ENCODE peak calls at places on chromosomes 7 and 10, in six cellular contexts. One of them, this sample, is unnamed.

GRCh38 chr7:50962962-50963374 is 180.3 kb upstream of the GRB10 start:
- DNase-seq in type B pancreatic cell: no peak
- DNase-seq in fibroblast of villous mesenchyme: peak
- DNase-seq in cardiac fibroblast: peak
- DNase-seq in fibroblast of pulmonary artery: peak
- DNase-seq in B cell: no peak
- DNase-seq in this sample: peak

GRCh38 chr10:72206511-72207229 is 9.1 kb upstream of the ANAPC16 start:
- DNase-seq in cardiac fibroblast: no peak
- DNase-seq in fibroblast of villous mesenchyme: no peak
- DNase-seq in fibroblast of pulmonary artery: no peak
- DNase-seq in B cell: no peak
- DNase-seq in type B pancreatic cell: no peak
- DNase-seq in this sample: no peak

GRCh38 chr10:80382989-80383388 is 25.4 kb upstream of the PRXL2A start:
- DNase-seq in B cell: peak
- DNase-seq in fibroblast of villous mesenchyme: peak
- DNase-seq in fibroblast of pulmonary artery: peak
- DNase-seq in cardiac fibroblast: peak
- DNase-seq in type B pancreatic cell: no peak
- DNase-seq in this sample: peak

GRCh38 chr10:71210031-71210871 is 2.1 kb upstream of the UNC5B start:
- DNase-seq in B cell: no peak
- DNase-seq in fibroblast of villous mesenchyme: no peak
- DNase-seq in type B pancreatic cell: no peak
- DNase-seq in fibroblast of pulmonary artery: no peak
- DNase-seq in cardiac fibroblast: no peak
- DNase-seq in this sample: no peak

GRCh38 chr10:29948971-29949370 is 110.4 kb downstream of the JCAD start:
- DNase-seq in type B pancreatic cell: no peak
- DNase-seq in cardiac fibroblast: no peak
- DNase-seq in fibroblast of pulmonary artery: no peak
- DNase-seq in fibroblast of villous mesenchyme: no peak
- DNase-seq in B cell: no peak
- DNase-seq in this sample: peak

GRCh38 chr10:129958686-129959543 is 5.2 kb downstream of the EBF3 start:
- DNase-seq in B cell: no peak
- DNase-seq in fibroblast of pulmonary artery: peak
- DNase-seq in cardiac fibroblast: peak
- DNase-seq in type B pancreatic cell: no peak
- DNase-seq in fibroblast of villous mesenchyme: no peak
- DNase-seq in this sample: no peak

GRCh38 chr10:34323197-34323596 is 491.9 kb downstream of the PARD3 start:
- DNase-seq in type B pancreatic cell: no peak
- DNase-seq in cardiac fibroblast: peak
- DNase-seq in fibroblast of pulmonary artery: peak
- DNase-seq in B cell: no peak
- DNase-seq in fibroblast of villous mesenchyme: no peak
- DNase-seq in this sample: peak

GRCh38 chr10:122245136-122245535 is 26.0 kb upstream of the BTBD16 start:
- DNase-seq in fibroblast of villous mesenchyme: no peak
- DNase-seq in B cell: no peak
- DNase-seq in type B pancreatic cell: no peak
- DNase-seq in cardiac fibroblast: no peak
- DNase-seq in fibroblast of pulmonary artery: no peak
- DNase-seq in this sample: no peak

GRCh38 chr10:49526624-49527023 is 12.3 kb downstream of the ERCC6 start:
- DNase-seq in cardiac fibroblast: peak
- DNase-seq in B cell: no peak
- DNase-seq in fibroblast of villous mesenchyme: peak
- DNase-seq in type B pancreatic cell: no peak
- DNase-seq in fibroblast of pulmonary artery: peak
- DNase-seq in this sample: peak

GRCh38 chr7:153550173-153550572 is 502.0 kb upstream of the DPP6 start:
- DNase-seq in fibroblast of pulmonary artery: no peak
- DNase-seq in fibroblast of villous mesenchyme: no peak
- DNase-seq in cardiac fibroblast: no peak
- DNase-seq in type B pancreatic cell: no peak
- DNase-seq in B cell: no peak
- DNase-seq in this sample: no peak

GRCh38 chr7:127336458-127336857 is 56.0 kb downstream of the ZNF800 start:
- DNase-seq in cardiac fibroblast: no peak
- DNase-seq in type B pancreatic cell: no peak
- DNase-seq in fibroblast of pulmonary artery: no peak
- DNase-seq in fibroblast of villous mesenchyme: no peak
- DNase-seq in B cell: no peak
- DNase-seq in this sample: no peak

GRCh38 chr7:92740713-92741126 is 95.7 kb downstream of the CDK6 start:
- DNase-seq in cardiac fibroblast: peak
- DNase-seq in type B pancreatic cell: no peak
- DNase-seq in B cell: no peak
- DNase-seq in fibroblast of pulmonary artery: peak
- DNase-seq in fibroblast of villous mesenchyme: peak
- DNase-seq in this sample: peak

GRCh38 chr10:69004821-69005220 is 16.2 kb downstream of the KIFBP start:
- DNase-seq in fibroblast of pulmonary artery: peak
- DNase-seq in fibroblast of villous mesenchyme: peak
- DNase-seq in B cell: peak
- DNase-seq in type B pancreatic cell: no peak
- DNase-seq in cardiac fibroblast: peak
- DNase-seq in this sample: peak

GRCh38 chr7:154183482-154183881 is 131.3 kb downstream of the DPP6 start:
- DNase-seq in type B pancreatic cell: no peak
- DNase-seq in fibroblast of villous mesenchyme: no peak
- DNase-seq in fibroblast of pulmonary artery: no peak
- DNase-seq in B cell: no peak
- DNase-seq in cardiac fibroblast: no peak
- DNase-seq in this sample: no peak

GRCh38 chr10:51244308-51244707 is 170.0 kb downstream of the PRKG1 start:
- DNase-seq in cardiac fibroblast: no peak
- DNase-seq in fibroblast of pulmonary artery: peak
- DNase-seq in fibroblast of villous mesenchyme: no peak
- DNase-seq in type B pancreatic cell: no peak
- DNase-seq in B cell: no peak
- DNase-seq in this sample: no peak

GRCh38 chr10:63217120-63217605 is 84.0 kb downstream of the NRBF2 start:
- DNase-seq in B cell: peak
- DNase-seq in type B pancreatic cell: no peak
- DNase-seq in fibroblast of villous mesenchyme: peak
- DNase-seq in fibroblast of pulmonary artery: peak
- DNase-seq in cardiac fibroblast: peak
- DNase-seq in this sample: peak
- TF ChIP-seq CTCF in B cell: peak
- TF ChIP-seq CTCF in type B pancreatic cell: peak
- TF ChIP-seq CTCF in fibroblast of villous mesenchyme: peak
- TF ChIP-seq CTCF in fibroblast of pulmonary artery: peak
- TF ChIP-seq CTCF in cardiac fibroblast: peak
- TF ChIP-seq CTCF in this sample: peak

DNA sequence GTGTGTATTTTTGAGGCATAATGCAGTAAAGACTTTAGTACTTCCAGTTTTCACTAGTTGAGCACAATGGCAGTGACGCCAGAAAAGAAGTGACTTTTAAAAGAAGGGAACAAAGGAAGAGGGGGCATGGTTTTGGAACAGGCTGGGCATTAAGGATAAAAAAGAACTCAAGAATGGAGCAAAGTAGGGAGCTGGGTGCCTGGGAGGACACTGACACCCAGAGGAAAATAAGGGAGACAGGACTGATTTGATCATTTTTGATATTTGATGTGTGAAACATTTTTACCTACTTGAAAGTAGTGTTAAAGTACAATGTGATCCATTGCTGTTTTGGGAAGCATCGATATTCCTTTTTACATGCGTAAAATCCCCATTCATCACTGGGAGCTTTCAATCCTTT is 85.4 kb downstream of the ADAM12 start:
- DNase-seq in cardiac fibroblast: peak
- DNase-seq in fibroblast of villous mesenchyme: peak
- DNase-seq in B cell: no peak
- DNase-seq in type B pancreatic cell: no peak
- DNase-seq in fibroblast of pulmonary artery: peak
- DNase-seq in this sample: peak
- TF ChIP-seq CTCF in cardiac fibroblast: peak
- TF ChIP-seq CTCF in fibroblast of villous mesenchyme: peak
- TF ChIP-seq CTCF in B cell: no peak
- TF ChIP-seq CTCF in type B pancreatic cell: peak
- TF ChIP-seq CTCF in fibroblast of pulmonary artery: peak
- TF ChIP-seq CTCF in this sample: peak

GRCh38 chr7:134254311-134254710 is 62.4 kb downstream of the SLC35B4 start:
- DNase-seq in type B pancreatic cell: no peak
- DNase-seq in B cell: no peak
- DNase-seq in fibroblast of pulmonary artery: peak
- DNase-seq in fibroblast of villous mesenchyme: peak
- DNase-seq in cardiac fibroblast: peak
- DNase-seq in this sample: no peak
- TF ChIP-seq CTCF in type B pancreatic cell: no peak
- TF ChIP-seq CTCF in B cell: no peak
- TF ChIP-seq CTCF in fibroblast of pulmonary artery: no peak
- TF ChIP-seq CTCF in fibroblast of villous mesenchyme: peak
- TF ChIP-seq CTCF in cardiac fibroblast: peak
- TF ChIP-seq CTCF in this sample: peak

GRCh38 chr7:10022957-10023356 is 950.7 kb upstream of the PHF14 start:
- DNase-seq in fibroblast of villous mesenchyme: no peak
- DNase-seq in B cell: no peak
- DNase-seq in cardiac fibroblast: no peak
- DNase-seq in type B pancreatic cell: no peak
- DNase-seq in fibroblast of pulmonary artery: peak
- DNase-seq in this sample: no peak
- TF ChIP-seq CTCF in fibroblast of villous mesenchyme: no peak
- TF ChIP-seq CTCF in B cell: no peak
- TF ChIP-seq CTCF in cardiac fibroblast: no peak
- TF ChIP-seq CTCF in type B pancreatic cell: peak
- TF ChIP-seq CTCF in fibroblast of pulmonary artery: no peak
- TF ChIP-seq CTCF in this sample: no peak

GRCh38 chr10:19719320-19719719 is 96.9 kb upstream of the PLXDC2 start:
- DNase-seq in fibroblast of pulmonary artery: peak
- DNase-seq in type B pancreatic cell: no peak
- DNase-seq in B cell: no peak
- DNase-seq in fibroblast of villous mesenchyme: peak
- DNase-seq in cardiac fibroblast: peak
- DNase-seq in this sample: no peak

GRCh38 chr10:19710600-19710999 is 105.6 kb upstream of the PLXDC2 start:
- DNase-seq in B cell: no peak
- DNase-seq in cardiac fibroblast: no peak
- DNase-seq in fibroblast of villous mesenchyme: no peak
- DNase-seq in type B pancreatic cell: no peak
- DNase-seq in fibroblast of pulmonary artery: no peak
- DNase-seq in this sample: no peak

DNA sequence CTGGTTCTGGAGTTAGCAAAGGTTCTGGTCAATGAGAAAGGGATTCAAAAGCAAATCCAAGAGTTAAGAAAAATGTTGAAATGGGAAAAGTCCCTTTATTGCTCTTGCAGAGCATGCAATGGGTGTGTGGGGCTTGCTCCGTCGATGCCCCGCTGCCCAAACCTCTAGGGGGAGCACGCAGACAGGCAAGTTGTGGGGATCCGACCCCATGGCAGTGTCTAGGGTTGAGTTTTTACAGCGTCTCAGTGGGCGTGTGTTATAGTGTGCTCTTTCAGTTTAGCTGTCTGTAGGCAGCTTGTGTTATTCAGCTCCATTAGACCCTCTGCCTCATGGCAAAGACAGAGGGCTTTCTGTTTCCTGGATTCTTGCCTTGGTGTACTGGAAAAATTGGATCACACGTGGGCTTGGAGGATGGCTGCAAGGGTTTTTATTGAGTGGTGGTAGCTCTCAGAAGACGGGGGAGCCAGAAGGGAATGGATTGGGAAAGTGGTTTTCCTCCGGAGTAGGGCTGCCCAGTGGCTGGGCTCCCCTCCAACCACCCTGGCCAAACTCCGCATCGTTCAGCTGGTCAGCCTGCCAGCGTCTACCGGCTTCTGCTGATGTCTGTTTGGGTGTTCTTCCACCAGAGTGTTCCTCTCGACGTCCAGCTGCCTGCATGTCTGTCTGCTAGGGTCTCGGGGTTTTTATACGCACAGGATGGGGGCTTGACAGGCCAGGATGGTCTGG is 102.3 kb upstream of the PLXDC2 start:
- DNase-seq in fibroblast of villous mesenchyme: no peak
- DNase-seq in B cell: no peak
- DNase-seq in fibroblast of pulmonary artery: no peak
- DNase-seq in cardiac fibroblast: no peak
- DNase-seq in type B pancreatic cell: no peak
- DNase-seq in this sample: no peak
- TF ChIP-seq CTCF in fibroblast of villous mesenchyme: no peak
- TF ChIP-seq CTCF in B cell: no peak
- TF ChIP-seq CTCF in fibroblast of pulmonary artery: no peak
- TF ChIP-seq CTCF in cardiac fibroblast: no peak
- TF ChIP-seq CTCF in type B pancreatic cell: no peak
- TF ChIP-seq CTCF in this sample: no peak

This sample was measured in HFFc6.